ENCODE peak calls at places on chromosomes 6 and 20, in nine cellular contexts. R, C, V, I, H, N, M, A and T are unnamed samples.

GRCh38 chr6:134564705-134565104 is 246.8 kb upstream of the SGK1 start:
- DNase-seq in N (no peak), H (no peak), A (no peak), M (no peak), R (no peak), C (no peak), V (no peak), I (no peak), T (no peak)

GRCh38 chr6:45422541-45423110 is 44.9 kb upstream of the SUPT3H start:
- DNase-seq in A (peak), R (peak), I (peak), V (no peak), M (peak), N (peak), H (peak), C (peak), T (peak)

GRCh38 chr20:49659096-49659495 is 54.6 kb downstream of the B4GALT5 start:
- DNase-seq in H (no peak), A (no peak), V (no peak), I (no peak), C (no peak), N (no peak), R (no peak), M (no peak), T (no peak)

GRCh38 chr6:143110996-143111395 is 50.3 kb downstream of the AIG1 start:
- DNase-seq in H (no peak), V (no peak), I (no peak), C (no peak), M (no peak), R (peak), N (no peak), A (no peak), T (peak)

GRCh38 chr20:18019068-18019467 is 38.6 kb downstream of the OVOL2 start:
- DNase-seq in I (peak), A (no peak), N (no peak), H (peak), R (peak), V (no peak), M (no peak), C (no peak), T (peak)

GRCh38 chr6:119195848-119196247 is 117.4 kb upstream of the FAM184A start:
- DNase-seq in R (no peak), V (no peak), C (no peak), A (no peak), I (no peak), M (no peak), H (no peak), N (no peak), T (no peak)

GRCh38 chr20:14193885-14194284 is 143.5 kb downstream of the FLRT3 start:
- DNase-seq in M (no peak), V (no peak), I (peak), C (no peak), R (no peak), A (no peak), H (peak), N (no peak), T (no peak)

GRCh38 chr6:3232017-3232838 is 4.8 kb upstream of the TUBB2B start:
- DNase-seq in I (no peak), N (no peak), M (no peak), A (no peak), V (no peak), R (no peak), C (no peak), H (no peak), T (no peak)

GRCh38 chr6:163354779-163355431 is 59.6 kb upstream of the QKI start:
- DNase-seq in H (peak), V (peak), C (no peak), M (no peak), I (no peak), R (peak), N (peak), A (no peak), T (peak)

GRCh38 chr20:35902545-35902941 is 51.8 kb downstream of the SCAND1 start:
- DNase-seq in I (no peak), A (peak), C (no peak), M (no peak), V (no peak), H (no peak), R (no peak), N (no peak), T (peak)

GRCh38 chr20:45463113-45463512 is 6.4 kb upstream of the WFDC2 start:
- DNase-seq in R (no peak), M (no peak), C (no peak), V (no peak), H (no peak), N (no peak), I (no peak), A (no peak), T (no peak)

GRCh38 chr6:140427842-140428241 is 1053.4 kb upstream of the CITED2 start:
- DNase-seq in V (no peak), M (no peak), I (peak), H (no peak), R (no peak), C (no peak), A (no peak), N (no peak), T (no peak)

GRCh38 chr6:32112436-32112980 is 3.4 kb upstream of the TNXB start:
- DNase-seq in R (peak), N (peak), H (no peak), A (no peak), C (no peak), V (no peak), M (no peak), I (no peak), T (no peak)

GRCh38 chr20:10453241-10453640 is 18.1 kb downstream of the SLX4IP start:
- DNase-seq in R (no peak), N (no peak), M (peak), A (no peak), I (no peak), C (no peak), V (no peak), H (no peak), T (no peak)

GRCh38 chr6:166415306-166415705 is 32.6 kb upstream of the MPC1 start:
- DNase-seq in A (no peak), M (peak), H (no peak), R (no peak), V (no peak), N (no peak), I (no peak), C (no peak), T (no peak)